ENCODE peak calls at places on chromosomes 4 and X, in eight cellular contexts. R is dermis blood vessel endothelial cell; N is NCI-H1436; M is CD8-positive, alpha-beta memory T cell; Q is stimulated activated CD4-positive, alpha-beta T cell treated with anti-CD3 and anti-CD28 coated beads, Interleukin-12 subunit alpha, Interleukin-12 subunit beta, amount 100 ng/mL, for 24 hours; P is NCI-H1930; E is posterior cingulate gyrus; J is dorsolateral prefrontal cortex. A is an unnamed sample.

GRCh38 chr4:22607382-22607781 is 85.4 kb upstream of the GBA3 start:
- DNase-seq in R (peak; percentile 28), N (peak; percentile 18), M (no peak), Q (peak; percentile 33), P (no peak), E (peak; percentile 76), J (no peak), A (peak; percentile 28)

GRCh38 chr4:101239685-101240084 is 107.6 kb downstream of the PPP3CA start:
- DNase-seq in R (no peak), N (no peak), M (no peak), Q (no peak), P (no peak), E (no peak), J (no peak), A (no peak)

GRCh38 chr4:110361921-110362320 is 114.0 kb upstream of the ENPEP start:
- DNase-seq in R (no peak), N (no peak), M (no peak), Q (no peak), P (no peak), E (no peak), J (no peak), A (no peak)

GRCh38 chr4:125517831-125518230 is 203.1 kb downstream of the FAT4 start:
- DNase-seq in R (peak; percentile 70), N (no peak), M (no peak), Q (no peak), P (no peak), E (no peak), J (no peak), A (no peak)

GRCh38 chrX:108447303-108447702 is 7.7 kb downstream of the COL4A5 start:
- DNase-seq in R (peak; percentile 0), N (no peak), M (no peak), Q (no peak), P (no peak), E (no peak), J (no peak), A (no peak)

GRCh38 chr4:76459291-76459723 is 24.3 kb downstream of the SHROOM3 start:
- DNase-seq in R (peak; percentile 63), N (no peak), M (no peak), Q (no peak), P (no peak), E (no peak), J (no peak), A (no peak)

GRCh38 chr4:21900211-21900610 is 48.4 kb downstream of the KCNIP4 start:
- DNase-seq in R (no peak), N (no peak), M (no peak), Q (no peak), P (no peak), E (no peak), J (no peak), A (no peak)

GRCh38 chr4:153489856-153490558 is 23.8 kb downstream of the TMEM131L start:
- DNase-seq in R (peak; percentile 89), N (peak; percentile 67), M (no peak), Q (no peak), P (no peak), E (no peak), J (no peak), A (no peak)

GRCh38 chr4:142347241-142347640 is 498.9 kb downstream of the INPP4B start:
- DNase-seq in R (no peak), N (no peak), M (no peak), Q (no peak), P (no peak), E (no peak), J (no peak), A (no peak)

GRCh38 chrX:17931855-17932254 is 70.8 kb upstream of the RAI2 start:
- DNase-seq in R (no peak), N (no peak), M (no peak), Q (no peak), P (no peak), E (no peak), J (no peak), A (no peak)

GRCh38 chr4:106329027-106329618 is 12.8 kb downstream of the AIMP1 start:
- DNase-seq in R (peak; percentile 68), N (no peak), M (no peak), Q (no peak), P (no peak), E (no peak), J (no peak), A (no peak)

GRCh38 chrX:34631826-34632225 is 25.3 kb downstream of the TMEM47 start:
- DNase-seq in R (peak; percentile 62), N (no peak), M (no peak), Q (no peak), P (no peak), E (no peak), J (no peak), A (no peak)

GRCh38 chr4:133146574-133147198 is 2.4 kb upstream of the PCDH10 start:
- DNase-seq in R (peak; percentile 68), N (no peak), M (no peak), Q (no peak), P (no peak), E (peak; percentile 96), J (peak; percentile 72), A (no peak)

GRCh38 chrX:40094900-40095587 is 2.7 kb downstream of the BCOR start:
- DNase-seq in R (no peak), N (no peak), M (no peak), Q (no peak), P (no peak), E (peak; percentile 64), J (no peak), A (no peak)

GRCh38 chr4:153112071-153112460 is 92.2 kb upstream of the TRIM2 start:
- DNase-seq in R (no peak), N (no peak), M (no peak), Q (no peak), P (no peak), E (no peak), J (no peak), A (no peak)

GRCh38 chr4:124711469-124712416 is 789 bp downstream of the ANKRD50 start:
- DNase-seq in R (peak; percentile 82), N (peak; percentile 57), M (no peak), Q (peak; percentile 3), P (peak; percentile 54), E (peak; percentile 88), J (peak; percentile 50), A (no peak)

GRCh38 chr4:94036964-94037363 is 170.7 kb upstream of the SMARCAD1 start:
- DNase-seq in R (no peak), N (no peak), M (no peak), Q (no peak), P (no peak), E (no peak), J (no peak), A (no peak)

GRCh38 chrX:19392703-19393102 is 49.0 kb downstream of the PDHA1 start:
- DNase-seq in R (no peak), N (no peak), M (no peak), Q (no peak), P (no peak), E (no peak), J (no peak), A (no peak)

GRCh38 chr4:140252144-140252741 is 98.3 kb upstream of the MAML3 start:
- DNase-seq in R (peak; percentile 50), N (peak; percentile 63), M (no peak), Q (no peak), P (no peak), E (peak; percentile 81), J (no peak), A (no peak)

GRCh38 chrX:70422886-70423336 is at the start of gene GDPD2:
- DNase-seq in R (no peak), N (peak; percentile 22), M (no peak), Q (no peak), P (no peak), E (no peak), J (no peak), A (no peak)

GRCh38 chr4:22487333-22487732 is 28.5 kb downstream of the ADGRA3 start:
- DNase-seq in R (no peak), N (no peak), M (no peak), Q (no peak), P (no peak), E (no peak), J (no peak), A (no peak)

GRCh38 chr4:65917486-65917885 is 247.2 kb upstream of the EPHA5 start:
- DNase-seq in R (no peak), N (no peak), M (no peak), Q (no peak), P (no peak), E (no peak), J (no peak), A (no peak)

GRCh38 chr4:68683034-68683433 is 12.6 kb upstream of the UGT2B15 start:
- DNase-seq in R (no peak), N (no peak), M (no peak), Q (no peak), P (no peak), E (no peak), J (no peak), A (no peak)

GRCh38 chr4:40612831-40613230 is 16.8 kb downstream of the RBM47 start:
- DNase-seq in R (no peak), N (no peak), M (no peak), Q (no peak), P (no peak), E (no peak), J (no peak), A (no peak)

GRCh38 chrX:114797494-114797893 is 213.6 kb downstream of the HTR2C start:
- DNase-seq in R (no peak), N (no peak), M (no peak), Q (no peak), P (no peak), E (no peak), J (no peak), A (no peak)

GRCh38 chrX:10106801-10107200 is 50.0 kb upstream of the CLCN4 start:
- DNase-seq in R (no peak), N (no peak), M (peak; percentile 44), Q (peak; percentile 39), P (no peak), E (no peak), J (no peak), A (peak; percentile 58)

GRCh38 chr4:110106946-110107325 is 91.5 kb downstream of the ELOVL6 start:
- DNase-seq in R (peak; percentile 43), N (no peak), M (no peak), Q (no peak), P (no peak), E (no peak), J (no peak), A (peak; percentile 31)

GRCh38 chr4:73599182-73599581 is 21.1 kb downstream of the RASSF6 start:
- DNase-seq in R (peak; percentile 15), N (no peak), M (no peak), Q (no peak), P (no peak), E (no peak), J (no peak), A (no peak)

GRCh38 chrX:109709129-109709631 is 23.9 kb downstream of the ACSL4 start:
- DNase-seq in R (peak; percentile 13), N (no peak), M (no peak), Q (no peak), P (no peak), E (no peak), J (no peak), A (peak; percentile 53)

GRCh38 chr4:177047070-177047850 is 254.5 kb upstream of the VEGFC start:
- DNase-seq in R (peak; percentile 91), N (peak; percentile 51), M (peak; percentile 27), Q (peak; percentile 48), P (peak; percentile 10), E (peak; percentile 94), J (peak; percentile 49), A (no peak)

GRCh38 chrX:13938053-13938765 is 91.5 kb downstream of the GEMIN8 start:
- DNase-seq in R (peak; percentile 1), N (peak; percentile 15), M (no peak), Q (no peak), P (peak; percentile 33), E (peak; percentile 89), J (peak; percentile 33), A (peak; percentile 15)

GRCh38 chr4:92658318-92658717 is 354.6 kb downstream of the GRID2 start:
- DNase-seq in R (no peak), N (no peak), M (no peak), Q (no peak), P (no peak), E (no peak), J (no peak), A (no peak)

GRCh38 chr4:129455462-129455861 is 359.5 kb downstream of the C4orf33 start:
- DNase-seq in R (peak; percentile 27), N (peak; percentile 61), M (no peak), Q (no peak), P (no peak), E (no peak), J (no peak), A (no peak)

GRCh38 chr4:3365871-3366842 is 73.3 kb downstream of the RGS12 start:
- DNase-seq in R (no peak), N (no peak), M (no peak), Q (no peak), P (no peak), E (peak; percentile 85), J (no peak), A (no peak)

A was measured in GM06990.